ENCODE peak calls at places on chromosomes 12 and 14, in eight cellular contexts. One of them, this sample, is unnamed.

GRCh38 chr12:19885092-19885813 is 446.0 kb downstream of the AEBP2 start:
- DNase-seq in cardiac muscle cell: peak; percentile 65
- DNase-seq in fibroblast of pulmonary artery: peak; percentile 63
- DNase-seq in heart right ventricle: no peak
- DNase-seq in cardiac fibroblast: no peak
- DNase-seq in astrocyte of the spinal cord: peak; percentile 70
- DNase-seq in Caco-2: no peak
- DNase-seq in body of pancreas: no peak
- DNase-seq in this sample: no peak

GRCh38 chr14:58969951-58970751 is 218.3 kb upstream of the DAAM1 start:
- DNase-seq in cardiac muscle cell: peak; percentile 44
- DNase-seq in fibroblast of pulmonary artery: peak; percentile 41
- DNase-seq in heart right ventricle: no peak
- DNase-seq in cardiac fibroblast: peak; percentile 65
- DNase-seq in astrocyte of the spinal cord: peak; percentile 33
- DNase-seq in Caco-2: no peak
- DNase-seq in body of pancreas: peak; percentile 65
- DNase-seq in this sample: no peak

GRCh38 chr14:53793790-53794560 is 162.7 kb downstream of the BMP4 start:
- DNase-seq in cardiac muscle cell: no peak
- DNase-seq in fibroblast of pulmonary artery: peak; percentile 41
- DNase-seq in heart right ventricle: no peak
- DNase-seq in cardiac fibroblast: peak; percentile 72
- DNase-seq in astrocyte of the spinal cord: peak; percentile 30
- DNase-seq in Caco-2: no peak
- DNase-seq in body of pancreas: no peak
- DNase-seq in this sample: no peak

GRCh38 chr14:57755018-57755521 is 110.8 kb downstream of the SLC35F4 start:
- DNase-seq in cardiac muscle cell: no peak
- DNase-seq in fibroblast of pulmonary artery: no peak
- DNase-seq in heart right ventricle: no peak
- DNase-seq in cardiac fibroblast: no peak
- DNase-seq in astrocyte of the spinal cord: no peak
- DNase-seq in Caco-2: no peak
- DNase-seq in body of pancreas: no peak
- DNase-seq in this sample: no peak

GRCh38 chr12:79174656-79175055 is 310.1 kb downstream of the SYT1 start:
- DNase-seq in cardiac muscle cell: peak; percentile 73
- DNase-seq in fibroblast of pulmonary artery: peak; percentile 87
- DNase-seq in heart right ventricle: no peak
- DNase-seq in cardiac fibroblast: peak; percentile 83
- DNase-seq in astrocyte of the spinal cord: peak; percentile 73
- DNase-seq in Caco-2: no peak
- DNase-seq in body of pancreas: no peak
- DNase-seq in this sample: peak; percentile 70

GRCh38 chr14:68977741-68978549 is 1.2 kb downstream of the ACTN1 start:
- DNase-seq in cardiac muscle cell: peak; percentile 94
- DNase-seq in fibroblast of pulmonary artery: peak; percentile 86
- DNase-seq in heart right ventricle: peak; percentile 62
- DNase-seq in cardiac fibroblast: peak; percentile 94
- DNase-seq in astrocyte of the spinal cord: peak; percentile 97
- DNase-seq in Caco-2: peak; percentile 68
- DNase-seq in body of pancreas: peak; percentile 66
- DNase-seq in this sample: peak; percentile 83

GRCh38 chr12:109153711-109154434 is 37.5 kb downstream of the ACACB start:
- DNase-seq in cardiac muscle cell: no peak
- DNase-seq in fibroblast of pulmonary artery: no peak
- DNase-seq in heart right ventricle: no peak
- DNase-seq in cardiac fibroblast: no peak
- DNase-seq in astrocyte of the spinal cord: no peak
- DNase-seq in Caco-2: peak; percentile 49
- DNase-seq in body of pancreas: peak; percentile 47
- DNase-seq in this sample: no peak

GRCh38 chr12:122282066-122282465 is 15.8 kb upstream of the VPS33A start:
- DNase-seq in cardiac muscle cell: peak; percentile 74
- DNase-seq in fibroblast of pulmonary artery: peak; percentile 81
- DNase-seq in heart right ventricle: no peak
- DNase-seq in cardiac fibroblast: peak; percentile 83
- DNase-seq in astrocyte of the spinal cord: peak; percentile 75
- DNase-seq in Caco-2: no peak
- DNase-seq in body of pancreas: no peak
- DNase-seq in this sample: peak; percentile 40

GRCh38 chr12:25829192-25829591 is 129.3 kb upstream of the RASSF8 start:
- DNase-seq in cardiac muscle cell: peak; percentile 98
- DNase-seq in fibroblast of pulmonary artery: peak; percentile 99
- DNase-seq in heart right ventricle: no peak
- DNase-seq in cardiac fibroblast: peak; percentile 98
- DNase-seq in astrocyte of the spinal cord: peak; percentile 86
- DNase-seq in Caco-2: no peak
- DNase-seq in body of pancreas: no peak
- DNase-seq in this sample: peak; percentile 81

GRCh38 chr14:101716077-101716950 is 45.2 kb upstream of the PPP2R5C start:
- DNase-seq in cardiac muscle cell: no peak
- DNase-seq in fibroblast of pulmonary artery: no peak
- DNase-seq in heart right ventricle: no peak
- DNase-seq in cardiac fibroblast: no peak
- DNase-seq in astrocyte of the spinal cord: no peak
- DNase-seq in Caco-2: peak; percentile 27
- DNase-seq in body of pancreas: no peak
- DNase-seq in this sample: no peak

GRCh38 chr14:28952707-28953106 is 186.1 kb downstream of the FOXG1 start:
- DNase-seq in cardiac muscle cell: no peak
- DNase-seq in fibroblast of pulmonary artery: no peak
- DNase-seq in heart right ventricle: no peak
- DNase-seq in cardiac fibroblast: no peak
- DNase-seq in astrocyte of the spinal cord: no peak
- DNase-seq in Caco-2: no peak
- DNase-seq in body of pancreas: no peak
- DNase-seq in this sample: no peak

GRCh38 chr14:59067135-59067894 is 121.2 kb upstream of the DAAM1 start:
- DNase-seq in cardiac muscle cell: peak; percentile 15
- DNase-seq in fibroblast of pulmonary artery: peak; percentile 27
- DNase-seq in heart right ventricle: no peak
- DNase-seq in cardiac fibroblast: peak; percentile 7
- DNase-seq in astrocyte of the spinal cord: no peak
- DNase-seq in Caco-2: no peak
- DNase-seq in body of pancreas: no peak
- DNase-seq in this sample: peak; percentile 76

GRCh38 chr12:61290473-61290872 is 969.7 kb upstream of the USP15 start:
- DNase-seq in cardiac muscle cell: no peak
- DNase-seq in fibroblast of pulmonary artery: no peak
- DNase-seq in heart right ventricle: no peak
- DNase-seq in cardiac fibroblast: no peak
- DNase-seq in astrocyte of the spinal cord: no peak
- DNase-seq in Caco-2: no peak
- DNase-seq in body of pancreas: no peak
- DNase-seq in this sample: no peak

GRCh38 chr12:71551529-71551928 is 111.9 kb downstream of the LGR5 start:
- DNase-seq in cardiac muscle cell: peak; percentile 58
- DNase-seq in fibroblast of pulmonary artery: peak; percentile 43
- DNase-seq in heart right ventricle: no peak
- DNase-seq in cardiac fibroblast: peak; percentile 40
- DNase-seq in astrocyte of the spinal cord: peak; percentile 20
- DNase-seq in Caco-2: no peak
- DNase-seq in body of pancreas: no peak
- DNase-seq in this sample: peak; percentile 33

GRCh38 chr12:95683418-95683817 is 107.1 kb downstream of the NTN4 start:
- DNase-seq in cardiac muscle cell: no peak
- DNase-seq in fibroblast of pulmonary artery: no peak
- DNase-seq in heart right ventricle: no peak
- DNase-seq in cardiac fibroblast: no peak
- DNase-seq in astrocyte of the spinal cord: no peak
- DNase-seq in Caco-2: no peak
- DNase-seq in body of pancreas: no peak
- DNase-seq in this sample: no peak

GRCh38 chr12:62785941-62786559 is 148.9 kb downstream of the PPM1H start:
- DNase-seq in cardiac muscle cell: peak; percentile 92
- DNase-seq in fibroblast of pulmonary artery: peak; percentile 95
- DNase-seq in heart right ventricle: peak; percentile 27
- DNase-seq in cardiac fibroblast: peak; percentile 99
- DNase-seq in astrocyte of the spinal cord: peak; percentile 94
- DNase-seq in Caco-2: no peak
- DNase-seq in body of pancreas: no peak
- DNase-seq in this sample: peak; percentile 96

GRCh38 chr12:64752833-64753238 is 6.4 kb downstream of the GNS start:
- DNase-seq in cardiac muscle cell: peak; percentile 56
- DNase-seq in fibroblast of pulmonary artery: peak; percentile 30
- DNase-seq in heart right ventricle: no peak
- DNase-seq in cardiac fibroblast: no peak
- DNase-seq in astrocyte of the spinal cord: no peak
- DNase-seq in Caco-2: no peak
- DNase-seq in body of pancreas: no peak
- DNase-seq in this sample: no peak

GRCh38 chr14:105258846-105259245 is 10.5 kb downstream of the BTBD6 start:
- DNase-seq in cardiac muscle cell: no peak
- DNase-seq in fibroblast of pulmonary artery: peak; percentile 10
- DNase-seq in heart right ventricle: no peak
- DNase-seq in cardiac fibroblast: peak; percentile 60
- DNase-seq in astrocyte of the spinal cord: peak; percentile 14
- DNase-seq in Caco-2: no peak
- DNase-seq in body of pancreas: peak; percentile 78
- DNase-seq in this sample: peak; percentile 51

GRCh38 chr12:49548822-49549648 is 10.2 kb downstream of the KCNH3 start:
- DNase-seq in cardiac muscle cell: peak; percentile 39
- DNase-seq in fibroblast of pulmonary artery: no peak
- DNase-seq in heart right ventricle: peak; percentile 54
- DNase-seq in cardiac fibroblast: peak; percentile 16
- DNase-seq in astrocyte of the spinal cord: no peak
- DNase-seq in Caco-2: no peak
- DNase-seq in body of pancreas: no peak
- DNase-seq in this sample: no peak

GRCh38 chr14:24958271-24958670 is 91.7 kb downstream of the STXBP6 start:
- DNase-seq in cardiac muscle cell: peak; percentile 7
- DNase-seq in fibroblast of pulmonary artery: no peak
- DNase-seq in heart right ventricle: no peak
- DNase-seq in cardiac fibroblast: no peak
- DNase-seq in astrocyte of the spinal cord: no peak
- DNase-seq in Caco-2: no peak
- DNase-seq in body of pancreas: no peak
- DNase-seq in this sample: no peak
- H3K4me3 ChIP-seq in cardiac muscle cell: no peak overlapping the region
- H3K4me3 ChIP-seq in fibroblast of pulmonary artery: no peak overlapping the region
- H3K4me3 ChIP-seq in heart right ventricle: no peak overlapping the region
- H3K4me3 ChIP-seq in cardiac fibroblast: no peak overlapping the region
- H3K4me3 ChIP-seq in astrocyte of the spinal cord: no peak overlapping the region
- H3K4me3 ChIP-seq in Caco-2: no peak overlapping the region
- H3K4me3 ChIP-seq in body of pancreas: no peak overlapping the region
- H3K4me3 ChIP-seq in this sample: no peak overlapping the region

GRCh38 chr14:55572578-55572977 is 7.4 kb upstream of the KTN1 start:
- DNase-seq in cardiac muscle cell: peak; percentile 43
- DNase-seq in fibroblast of pulmonary artery: peak; percentile 45
- DNase-seq in heart right ventricle: no peak
- DNase-seq in cardiac fibroblast: no peak
- DNase-seq in astrocyte of the spinal cord: no peak
- DNase-seq in Caco-2: no peak
- DNase-seq in body of pancreas: peak; percentile 51
- DNase-seq in this sample: peak; percentile 28
- TF ChIP-seq CTCF in cardiac muscle cell: no peak
- TF ChIP-seq CTCF in fibroblast of pulmonary artery: no peak
- TF ChIP-seq CTCF in heart right ventricle: no peak
- TF ChIP-seq CTCF in cardiac fibroblast: no peak
- TF ChIP-seq CTCF in astrocyte of the spinal cord: no peak
- TF ChIP-seq CTCF in Caco-2: no peak
- TF ChIP-seq CTCF in body of pancreas: no peak
- TF ChIP-seq CTCF in this sample: no peak

DNA sequence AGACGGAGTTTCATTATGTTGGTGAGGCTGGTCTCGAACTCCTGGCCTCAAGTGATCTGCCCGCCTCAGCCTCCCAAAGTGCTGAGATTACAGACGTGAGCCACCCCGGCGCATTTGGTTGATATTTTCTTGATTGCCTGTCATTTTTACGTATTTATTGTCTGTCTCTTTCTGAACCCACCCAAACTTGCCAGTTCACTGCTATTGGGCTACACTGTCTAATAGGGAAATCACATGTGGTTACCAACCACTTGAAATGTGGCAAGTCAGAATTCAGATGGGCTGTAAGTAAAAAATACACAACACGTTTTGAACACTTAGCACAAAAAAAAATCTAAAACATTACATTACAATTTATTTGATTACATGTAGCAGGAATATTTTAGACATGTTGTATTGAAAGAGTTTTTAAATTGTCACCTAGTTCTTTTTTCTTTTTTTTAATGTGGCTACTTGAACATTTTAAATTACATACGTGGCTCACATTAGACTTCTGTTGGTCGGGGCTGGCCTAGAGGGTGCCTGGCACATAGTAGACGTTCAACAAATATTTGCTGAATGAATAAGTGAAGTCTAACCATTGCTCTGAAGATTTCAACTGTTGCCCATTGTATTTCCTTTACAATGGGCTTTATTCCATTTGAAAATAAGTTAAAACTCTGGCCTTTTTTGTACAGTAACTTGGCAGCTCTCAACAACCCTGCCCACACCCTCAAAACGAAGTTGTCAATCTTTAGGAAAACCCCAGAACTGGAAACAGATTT is 1.9 kb downstream of the WSB2 start:
- DNase-seq in cardiac muscle cell: no peak
- DNase-seq in fibroblast of pulmonary artery: peak; percentile 50
- DNase-seq in heart right ventricle: no peak
- DNase-seq in cardiac fibroblast: peak; percentile 71
- DNase-seq in astrocyte of the spinal cord: peak; percentile 68
- DNase-seq in Caco-2: no peak
- DNase-seq in body of pancreas: no peak
- DNase-seq in this sample: no peak
- H3K4me3 ChIP-seq in cardiac muscle cell: peak overlapping the region; percentile 98
- H3K4me3 ChIP-seq in fibroblast of pulmonary artery: peak overlapping the region; percentile 73
- H3K4me3 ChIP-seq in heart right ventricle: peak overlapping the region; percentile 78
- H3K4me3 ChIP-seq in cardiac fibroblast: peak overlapping the region; percentile 77
- H3K4me3 ChIP-seq in astrocyte of the spinal cord: peak overlapping the region; percentile 93
- H3K4me3 ChIP-seq in Caco-2: no peak overlapping the region
- H3K4me3 ChIP-seq in body of pancreas: no peak overlapping the region
- H3K4me3 ChIP-seq in this sample: no peak overlapping the region

GRCh38 chr12:116695464-116695725 is 42.5 kb downstream of the SPRING1 start:
- DNase-seq in cardiac muscle cell: no peak
- DNase-seq in fibroblast of pulmonary artery: no peak
- DNase-seq in heart right ventricle: no peak
- DNase-seq in cardiac fibroblast: no peak
- DNase-seq in astrocyte of the spinal cord: no peak
- DNase-seq in Caco-2: no peak
- DNase-seq in body of pancreas: no peak
- DNase-seq in this sample: no peak

GRCh38 chr12:116698131-116698495 is 39.8 kb downstream of the SPRING1 start:
- DNase-seq in cardiac muscle cell: no peak
- DNase-seq in fibroblast of pulmonary artery: no peak
- DNase-seq in heart right ventricle: no peak
- DNase-seq in cardiac fibroblast: no peak
- DNase-seq in astrocyte of the spinal cord: no peak
- DNase-seq in Caco-2: no peak
- DNase-seq in body of pancreas: no peak
- DNase-seq in this sample: peak; percentile 56

GRCh38 chr12:116698554-116698953 is 39.3 kb downstream of the SPRING1 start:
- DNase-seq in cardiac muscle cell: no peak
- DNase-seq in fibroblast of pulmonary artery: no peak
- DNase-seq in heart right ventricle: no peak
- DNase-seq in cardiac fibroblast: no peak
- DNase-seq in astrocyte of the spinal cord: no peak
- DNase-seq in Caco-2: no peak
- DNase-seq in body of pancreas: no peak
- DNase-seq in this sample: no peak

GRCh38 chr12:116700066-116700465 is 37.8 kb downstream of the SPRING1 start:
- DNase-seq in cardiac muscle cell: no peak
- DNase-seq in fibroblast of pulmonary artery: no peak
- DNase-seq in heart right ventricle: no peak
- DNase-seq in cardiac fibroblast: no peak
- DNase-seq in astrocyte of the spinal cord: no peak
- DNase-seq in Caco-2: no peak
- DNase-seq in body of pancreas: no peak
- DNase-seq in this sample: no peak

GRCh38 chr12:116697305-116698130 is 40.4 kb downstream of the SPRING1 start:
- DNase-seq in cardiac muscle cell: peak; percentile 26
- DNase-seq in fibroblast of pulmonary artery: no peak
- DNase-seq in heart right ventricle: peak; percentile 38
- DNase-seq in cardiac fibroblast: peak; percentile 31
- DNase-seq in astrocyte of the spinal cord: no peak
- DNase-seq in Caco-2: peak; percentile 77
- DNase-seq in body of pancreas: peak; percentile 69
- DNase-seq in this sample: peak; percentile 29
- TF ChIP-seq CTCF in cardiac muscle cell: peak; percentile 27
- TF ChIP-seq CTCF in fibroblast of pulmonary artery: peak; percentile 28
- TF ChIP-seq CTCF in heart right ventricle: peak; percentile 28
- TF ChIP-seq CTCF in cardiac fibroblast: peak; percentile 26
- TF ChIP-seq CTCF in astrocyte of the spinal cord: peak; percentile 30
- TF ChIP-seq CTCF in Caco-2: peak; percentile 39
- TF ChIP-seq CTCF in body of pancreas: peak; percentile 19
- TF ChIP-seq CTCF in this sample: peak; percentile 25

This sample was measured in epithelial cell of esophagus.